ENCODE peak calls at places on chromosomes 12 and 14, in four cellular contexts. V is epithelial cell of proximal tubule, S is fibroblast of villous mesenchyme, O is H7. W is an unnamed sample.

GRCh38 chr12:74021937-74022336 is 515.7 kb upstream of the ATXN7L3B start:
- DNase-seq in V (no peak), S (peak; percentile 28), O (peak; percentile 18), W (peak; percentile 27)

GRCh38 chr14:85852900-85853299 is 323.0 kb downstream of the FLRT2 start:
- DNase-seq in V (no peak), S (no peak), O (no peak), W (no peak)

GRCh38 chr14:100660498-100661339 is 66.0 kb upstream of the DLK1 start:
- DNase-seq in V (no peak), S (peak; percentile 85), O (no peak), W (no peak)

GRCh38 chr12:63319386-63319785 is 168.4 kb upstream of the AVPR1A start:
- DNase-seq in V (no peak), S (no peak), O (peak; percentile 20), W (peak; percentile 18)

GRCh38 chr14:101962503-101962874 is 1.9 kb upstream of the DYNC1H1 start:
- DNase-seq in V (no peak), S (peak; percentile 93), O (no peak), W (peak; percentile 93)

GRCh38 chr12:93025145-93026103 is 96.3 kb upstream of the EEA1 start:
- DNase-seq in V (no peak), S (peak; percentile 73), O (peak; percentile 32), W (peak; percentile 88)

GRCh38 chr12:28882444-28882843 is 266.6 kb upstream of the FAR2 start:
- DNase-seq in V (no peak), S (peak; percentile 80), O (no peak), W (no peak)

GRCh38 chr12:121404734-121405133 is 4.8 kb downstream of the RNF34 start:
- DNase-seq in V (no peak), S (peak; percentile 18), O (no peak), W (peak; percentile 17)

GRCh38 chr12:100474617-100475016 is 951 bp downstream of the NR1H4 start:
- DNase-seq in V (no peak), S (no peak), O (no peak), W (no peak)
- H3K4me3 ChIP-seq in V (peak overlapping the region; percentile 59), S (no peak overlapping the region), O (no peak overlapping the region), W (no peak overlapping the region)

GRCh38 chr12:51675062-51675803 is 84.2 kb downstream of the SCN8A start:
- DNase-seq in V (no peak), S (no peak), O (no peak), W (no peak)
- H3K4me3 ChIP-seq in V (no peak overlapping the region), S (no peak overlapping the region), O (no peak overlapping the region), W (no peak overlapping the region)

GRCh38 chr12:70645494-70646317 is 8.5 kb upstream of the PTPRB start:
- DNase-seq in V (peak; percentile 68), S (peak; percentile 71), O (no peak), W (peak; percentile 96)
- H3K4me3 ChIP-seq in V (no peak overlapping the region), S (peak overlapping the region; percentile 1), O (no peak overlapping the region), W (no peak overlapping the region)

GRCh38 chr14:56331815-56332214 is 213.6 kb downstream of the PELI2 start:
- DNase-seq in V (no peak), S (peak; percentile 46), O (no peak), W (no peak)

GRCh38 chr14:56338674-56339073 is 220.5 kb downstream of the PELI2 start:
- DNase-seq in V (no peak), S (no peak), O (no peak), W (no peak)

GRCh38 chr14:56328021-56328420 is 209.8 kb downstream of the PELI2 start:
- DNase-seq in V (no peak), S (no peak), O (no peak), W (no peak)

GRCh38 chr14:56334458-56334857 is 216.2 kb downstream of the PELI2 start:
- DNase-seq in V (no peak), S (peak; percentile 39), O (no peak), W (peak; percentile 35)

DNA sequence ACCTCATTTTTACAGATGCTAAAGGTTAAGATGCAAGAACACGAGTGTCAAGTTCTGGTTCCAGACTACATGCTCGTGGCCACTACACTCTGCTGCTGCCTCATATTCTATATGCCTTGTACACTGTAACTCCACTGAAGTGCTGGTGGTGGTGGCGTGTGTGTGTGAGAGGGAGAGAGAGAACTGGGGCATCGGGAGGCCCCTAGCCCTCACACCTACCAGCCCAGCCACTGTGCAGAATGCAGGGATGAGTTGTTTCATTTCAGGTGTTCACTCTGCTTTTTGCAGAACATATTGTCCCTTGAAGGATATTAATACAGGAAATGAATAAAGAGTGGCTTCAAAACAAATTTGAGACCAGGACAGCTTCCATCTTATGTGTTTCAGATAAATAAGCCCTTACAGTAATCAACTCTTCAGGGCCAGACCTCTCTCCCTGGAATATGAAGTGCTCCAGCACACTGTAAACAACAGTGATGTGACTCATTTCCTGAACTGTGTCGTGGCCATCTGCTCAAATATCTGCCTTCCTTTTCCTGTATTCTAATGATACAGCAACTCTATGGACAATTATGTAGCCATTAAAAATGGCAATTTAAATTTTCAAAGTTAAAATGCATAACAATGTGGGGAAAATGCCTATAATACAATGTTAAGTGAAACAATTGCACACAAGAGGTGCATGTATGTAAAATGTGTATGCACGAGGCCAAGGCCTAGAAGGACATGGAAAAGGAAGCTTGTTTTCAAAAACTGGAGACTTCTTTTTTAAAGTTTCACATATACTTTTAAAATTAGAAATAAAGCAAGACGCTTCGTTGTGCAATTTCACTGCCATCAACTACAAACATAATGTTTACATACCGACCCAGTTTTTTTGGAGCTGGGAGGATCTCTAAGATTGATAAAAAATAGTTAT is 215.4 kb downstream of the PELI2 start:
- DNase-seq in V (peak; percentile 26), S (peak; percentile 88), O (no peak), W (peak; percentile 81)
- H3K4me3 ChIP-seq in V (no peak overlapping the region), S (no peak overlapping the region), O (no peak overlapping the region), W (no peak overlapping the region)

GRCh38 chr12:124466200-124467128 is 100.9 kb downstream of the NCOR2 start:
- DNase-seq in V (no peak), S (peak; percentile 86), O (no peak), W (peak; percentile 83)

GRCh38 chr12:124463341-124463861 is 104.0 kb downstream of the NCOR2 start:
- DNase-seq in V (no peak), S (peak; percentile 36), O (peak; percentile 78), W (no peak)

GRCh38 chr12:124464830-124465229 is 102.6 kb downstream of the NCOR2 start:
- DNase-seq in V (no peak), S (no peak), O (no peak), W (no peak)

GRCh38 chr12:124464062-124464461 is 103.3 kb downstream of the NCOR2 start:
- DNase-seq in V (no peak), S (peak; percentile 33), O (no peak), W (peak; percentile 37)

GRCh38 chr12:124465473-124465872 is 101.9 kb downstream of the NCOR2 start:
- DNase-seq in V (no peak), S (no peak), O (no peak), W (no peak)
- H3K4me3 ChIP-seq in V (no peak overlapping the region), S (no peak overlapping the region), O (no peak overlapping the region), W (no peak overlapping the region)

GRCh38 chr12:108667349-108667748 is 33.7 kb upstream of the SELPLG start:
- DNase-seq in V (no peak), S (no peak), O (no peak), W (no peak)
- H3K4me3 ChIP-seq in V (no peak overlapping the region), S (no peak overlapping the region), O (no peak overlapping the region), W (no peak overlapping the region)

DNA sequence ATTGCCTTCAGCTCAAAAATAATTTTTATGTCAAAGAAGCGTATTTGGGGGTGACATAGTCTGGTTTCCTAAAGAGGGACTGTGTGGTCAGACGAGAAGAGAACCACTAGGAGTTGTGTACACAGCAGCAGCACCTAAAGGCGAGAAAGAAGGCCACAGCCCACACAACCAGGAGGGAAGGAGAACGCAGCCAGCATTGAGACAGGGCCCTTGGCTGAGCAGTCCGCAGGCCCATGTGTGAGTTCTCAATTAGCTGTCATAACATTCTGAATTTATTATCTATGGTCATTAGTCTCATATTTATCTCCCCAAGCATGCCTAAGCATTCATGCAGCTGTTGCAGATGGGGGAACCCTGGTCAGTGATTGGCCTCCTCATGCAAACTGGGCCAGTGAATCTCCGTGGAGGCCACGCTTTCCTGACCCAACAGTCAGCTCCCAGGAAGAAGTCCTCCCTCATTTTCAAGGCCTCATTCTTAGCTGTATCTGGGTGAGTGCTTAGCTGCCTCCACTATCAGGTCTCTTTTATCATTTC is 81.2 kb upstream of the ATF7IP start:
- DNase-seq in V (no peak), S (peak; percentile 94), O (peak; percentile 44), W (peak; percentile 61)
- H3K4me3 ChIP-seq in V (no peak overlapping the region), S (no peak overlapping the region), O (no peak overlapping the region), W (no peak overlapping the region)

GRCh38 chr12:19209636-19210035 is 80.1 kb downstream of the PLEKHA5 start:
- DNase-seq in V (no peak), S (no peak), O (no peak), W (no peak)

GRCh38 chr12:19205120-19205519 is 75.6 kb downstream of the PLEKHA5 start:
- DNase-seq in V (no peak), S (no peak), O (no peak), W (no peak)

GRCh38 chr12:19208456-19208855 is 78.9 kb downstream of the PLEKHA5 start:
- DNase-seq in V (no peak), S (no peak), O (no peak), W (peak; percentile 39)

GRCh38 chr12:19203539-19204506 is 74.3 kb downstream of the PLEKHA5 start:
- DNase-seq in V (no peak), S (no peak), O (no peak), W (no peak)

DNA sequence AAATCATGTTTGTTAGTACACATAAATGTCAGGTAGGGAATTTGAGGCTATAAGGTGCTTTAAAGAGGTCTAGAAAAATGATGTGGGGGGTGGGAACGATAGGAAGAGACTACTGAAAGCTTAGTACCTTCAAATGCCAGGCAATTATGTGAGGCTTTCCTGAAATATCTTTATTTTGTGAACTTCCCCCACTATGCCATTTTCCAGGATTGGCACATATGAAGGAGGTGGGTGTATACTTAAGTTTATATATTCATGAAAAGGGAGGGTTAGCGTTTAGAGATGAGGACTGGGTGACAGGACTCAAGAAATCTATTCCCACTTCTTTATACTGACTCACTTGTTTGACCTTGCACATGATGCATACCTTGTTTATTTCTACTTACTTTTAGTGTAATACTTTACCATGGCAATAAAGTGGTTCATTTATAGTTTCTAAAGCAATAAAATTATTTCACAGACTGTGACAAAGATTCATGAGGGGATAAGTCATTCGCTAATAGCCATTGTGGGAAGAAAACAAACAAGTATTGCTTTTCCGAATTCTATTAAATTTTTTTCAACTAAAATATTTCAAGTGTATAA is 77.1 kb downstream of the PLEKHA5 start:
- DNase-seq in V (no peak), S (no peak), O (no peak), W (no peak)
- H3K4me3 ChIP-seq in V (no peak overlapping the region), S (no peak overlapping the region), O (no peak overlapping the region), W (no peak overlapping the region)

W was measured in cardiac fibroblast.